ENCODE peak calls at places on chromosomes 16 and 17, in four cellular contexts. P is IMR-90, V is heart right ventricle, G is Peyer's patch. U is an unnamed sample.

GRCh38 chr17:12672944-12673343 is 7.3 kb downstream of the MYOCD start:
- DNase-seq in P (no peak), V (no peak), G (no peak), U (no peak)

GRCh38 chr16:66369055-66369592 is 2.6 kb downstream of the CDH5 start:
- DNase-seq in P (no peak), V (peak; percentile 67), G (no peak), U (peak; percentile 45)

GRCh38 chr17:33121756-33122155 is 130.1 kb downstream of the SPACA3 start:
- DNase-seq in P (no peak), V (no peak), G (no peak), U (no peak)

GRCh38 chr17:67221062-67221998 is 23.7 kb downstream of the HELZ start:
- DNase-seq in P (peak; percentile 33), V (peak; percentile 42), G (no peak), U (no peak)

GRCh38 chr16:78639775-78640174 is 540.3 kb downstream of the WWOX start:
- DNase-seq in P (no peak), V (no peak), G (no peak), U (no peak)

GRCh38 chr16:87735270-87736002 is 30.4 kb downstream of the KLHDC4 start:
- DNase-seq in P (no peak), V (no peak), G (no peak), U (no peak)

GRCh38 chr16:71255721-71256120 is 25.2 kb upstream of the HYDIN start:
- DNase-seq in P (no peak), V (no peak), G (no peak), U (no peak)

GRCh38 chr17:4161179-4161559 is 18.2 kb downstream of the CYB5D2 start:
- DNase-seq in P (peak; percentile 93), V (no peak), G (no peak), U (no peak)

GRCh38 chr16:57013902-57014301 is 24.5 kb downstream of the NLRC5 start:
- DNase-seq in P (no peak), V (no peak), G (no peak), U (no peak)

GRCh38 chr17:77735341-77736206 is 222.9 kb upstream of the TNRC6C start:
- DNase-seq in P (no peak), V (peak; percentile 78), G (no peak), U (peak; percentile 31)

GRCh38 chr17:9259419-9259818 is 238.1 kb downstream of the NTN1 start:
- DNase-seq in P (no peak), V (peak; percentile 70), G (no peak), U (no peak)

GRCh38 chr16:5506021-5506420 is 408.4 kb upstream of the EEF2KMT start:
- DNase-seq in P (no peak), V (no peak), G (no peak), U (no peak)

GRCh38 chr16:3007059-3007956 is 5.4 kb upstream of the CLDN9 start:
- DNase-seq in P (no peak), V (no peak), G (no peak), U (peak; percentile 84)

GRCh38 chr16:8936421-8936820 is 27.3 kb downstream of the USP7 start:
- DNase-seq in P (peak; percentile 54), V (no peak), G (peak; percentile 43), U (peak; percentile 48)

GRCh38 chr17:77527836-77528505 is 387.2 kb downstream of the SEC14L1 start:
- DNase-seq in P (no peak), V (no peak), G (no peak), U (no peak)

GRCh38 chr16:8762254-8762653 is 35.2 kb downstream of the TMEM186 start:
- DNase-seq in P (no peak), V (no peak), G (no peak), U (no peak)

GRCh38 chr17:1989135-1989534 is 36.0 kb downstream of the RTN4RL1 start:
- DNase-seq in P (peak; percentile 88), V (no peak), G (no peak), U (no peak)

GRCh38 chr16:52068447-52069074 is 478.4 kb downstream of the TOX3 start:
- DNase-seq in P (peak; percentile 10), V (no peak), G (no peak), U (peak; percentile 49)

GRCh38 chr17:47785538-47786123 is 36.0 kb downstream of the OSBPL7 start:
- DNase-seq in P (peak; percentile 16), V (no peak), G (no peak), U (no peak)

GRCh38 chr17:29933379-29933778 is 3.4 kb upstream of the SSH2 start:
- DNase-seq in P (peak; percentile 43), V (no peak), G (no peak), U (no peak)

GRCh38 chr16:58284021-58284420 is 10.8 kb downstream of the PRSS54 start:
- DNase-seq in P (no peak), V (no peak), G (no peak), U (no peak)

GRCh38 chr17:77318491-77319210 is 177.9 kb downstream of the SEC14L1 start:
- DNase-seq in P (peak; percentile 29), V (no peak), G (no peak), U (peak; percentile 44)

GRCh38 chr17:71208111-71208704 is 912.6 kb upstream of the SOX9 start:
- DNase-seq in P (peak; percentile 92), V (no peak), G (no peak), U (no peak)

DNA sequence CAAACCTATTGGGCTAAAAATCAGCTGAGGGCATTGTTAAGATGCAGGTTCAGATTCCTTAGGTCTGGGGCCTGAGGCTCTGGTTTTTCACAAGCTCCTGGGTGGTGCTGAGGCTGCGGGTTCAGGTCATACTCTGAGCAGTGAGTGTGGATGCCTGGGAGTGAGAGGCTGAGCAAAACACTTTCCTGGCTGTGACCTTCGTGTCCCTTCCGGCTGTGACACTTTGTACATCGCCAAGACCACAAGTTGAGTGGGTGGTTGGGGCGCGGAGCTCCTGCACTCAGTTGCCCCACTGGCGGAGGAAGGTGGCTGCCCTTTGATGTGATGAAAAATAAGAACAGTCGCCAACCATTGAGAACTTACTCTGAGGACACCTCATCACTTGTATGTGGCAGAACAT is 24.8 kb downstream of the CCR7 start:
- DNase-seq in P (no peak), V (no peak), G (no peak), U (no peak)
- H3K4me1 ChIP-seq in P (peaks cover 44% of the 10 kb centered on the region), V (peaks cover 85% of the 10 kb centered on the region), G (no peaks in the 10 kb centered on the region), U (no peaks in the 10 kb centered on the region)

GRCh38 chr16:20773679-20774078 is 9.9 kb downstream of the ACSM3 start:
- DNase-seq in P (no peak), V (no peak), G (no peak), U (no peak)
- H3K4me1 ChIP-seq in P (no peaks in the 10 kb centered on the region), V (no peaks in the 10 kb centered on the region), G (no peaks in the 10 kb centered on the region), U (no peaks in the 10 kb centered on the region)

DNA sequence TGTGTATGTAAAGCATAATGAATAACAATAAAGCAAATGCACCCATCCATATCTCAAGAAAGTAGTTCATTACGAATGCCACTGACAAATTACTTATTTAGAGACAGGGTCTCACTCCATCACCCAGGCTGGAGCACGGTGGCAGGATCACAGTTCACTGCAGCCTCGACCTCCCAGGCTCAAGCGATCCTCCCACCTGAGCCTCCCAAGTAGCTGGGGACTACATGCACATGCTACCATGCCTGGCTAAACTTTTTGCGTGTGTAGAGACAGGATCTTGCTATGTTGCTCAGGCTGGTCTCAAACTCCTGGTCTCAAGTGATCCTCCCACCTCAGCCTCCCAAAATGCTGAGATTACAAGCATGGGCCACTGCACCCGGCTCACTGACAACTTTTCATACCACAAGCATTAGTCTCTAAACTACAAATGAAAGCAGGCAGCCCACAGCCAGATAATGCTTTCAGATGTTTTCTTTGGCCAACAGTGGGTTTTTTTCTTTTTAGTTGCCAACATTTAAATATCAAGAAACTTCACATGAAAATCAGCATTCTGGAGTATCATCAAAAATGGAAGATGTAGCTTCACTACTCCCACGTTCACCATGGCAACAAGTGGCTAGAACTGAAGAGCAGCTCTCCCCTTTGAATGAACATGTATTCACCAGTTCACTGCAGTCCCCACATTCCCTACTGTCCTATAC is 7.7 kb downstream of the ARHGAP17 start:
- DNase-seq in P (peak; percentile 89), V (no peak), G (no peak), U (no peak)
- H3K4me1 ChIP-seq in P (peaks cover 26% of the 10 kb centered on the region), V (peaks cover 76% of the 10 kb centered on the region), G (no peaks in the 10 kb centered on the region), U (no peaks in the 10 kb centered on the region)

GRCh38 chr17:61852857-61853256 is 10.5 kb downstream of the BRIP1 start:
- DNase-seq in P (no peak), V (no peak), G (no peak), U (no peak)

DNA sequence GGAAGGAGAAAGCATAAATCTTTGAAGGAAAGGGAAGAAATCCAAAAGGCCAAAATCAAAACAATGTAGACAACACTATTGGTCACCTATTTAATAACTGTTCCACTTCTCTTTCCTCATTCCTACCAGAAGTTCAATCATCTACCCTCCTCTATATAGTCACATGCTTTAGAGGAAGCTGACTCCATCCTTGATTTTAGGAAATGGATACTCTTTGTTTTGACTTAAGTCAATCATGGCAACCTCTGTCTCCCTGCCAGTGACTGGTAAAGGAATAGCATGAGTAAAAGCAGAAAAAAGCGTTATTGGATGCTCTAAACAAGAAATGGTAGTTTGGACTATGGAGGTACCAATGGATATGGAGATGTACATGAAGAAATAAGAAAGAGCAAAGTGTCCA is 7.2 kb downstream of the BRIP1 start:
- DNase-seq in P (no peak), V (no peak), G (no peak), U (no peak)
- H3K4me1 ChIP-seq in P (peaks cover 3% of the 10 kb centered on the region), V (no peaks in the 10 kb centered on the region), G (no peaks in the 10 kb centered on the region), U (no peaks in the 10 kb centered on the region)